ENCODE peak calls at places on chromosomes 6 and 20, in five cellular contexts. C is ovary, K is sigmoid colon, G is suprapubic skin, H is HepG2. R is an unnamed sample.

GRCh38 chr6:35518566-35519312 is 6.0 kb upstream of the TULP1 start:
- DNase-seq in C (no peak), K (no peak), G (no peak), H (no peak), R (no peak)

GRCh38 chr6:110068592-110068967 is 90.5 kb downstream of the GPR6 start:
- DNase-seq in C (no peak), K (no peak), G (no peak), H (no peak), R (no peak)

GRCh38 chr6:72554203-72554564 is 67.7 kb upstream of the KCNQ5 start:
- DNase-seq in C (no peak), K (no peak), G (no peak), H (no peak), R (no peak)

GRCh38 chr20:8722277-8722928 is 346.5 kb upstream of the PLCB4 start:
- DNase-seq in C (no peak), K (no peak), G (no peak), H (peak; percentile 83), R (no peak)

GRCh38 chr6:33683051-33683571 is 28.4 kb downstream of the UQCC2 start:
- DNase-seq in C (no peak), K (no peak), G (no peak), H (no peak), R (no peak)

GRCh38 chr6:41523957-41524633 is 22.1 kb upstream of the FOXP4 start:
- DNase-seq in C (no peak), K (no peak), G (no peak), H (no peak), R (no peak)

GRCh38 chr20:44888226-44889103 is 3.0 kb downstream of the YWHAB start:
- DNase-seq in C (no peak), K (no peak), G (no peak), H (peak; percentile 31), R (no peak)

GRCh38 chr6:146851837-146852236 is 253.1 kb downstream of the ADGB start:
- DNase-seq in C (no peak), K (no peak), G (no peak), H (no peak), R (no peak)

GRCh38 chr6:21033575-21034026 is 499.3 kb downstream of the CDKAL1 start:
- DNase-seq in C (peak; percentile 45), K (peak; percentile 75), G (no peak), H (no peak), R (no peak)

GRCh38 chr20:60206259-60206658 is 248.0 kb downstream of the CDH26 start:
- DNase-seq in C (no peak), K (no peak), G (no peak), H (peak; percentile 31), R (no peak)

GRCh38 chr6:32151885-32152311 is at the start of gene PRRT1:
- DNase-seq in C (peak; percentile 60), K (no peak), G (no peak), H (no peak), R (no peak)

GRCh38 chr6:64280569-64280968 is 645.0 kb downstream of the PHF3 start:
- DNase-seq in C (no peak), K (no peak), G (no peak), H (peak; percentile 21), R (no peak)

GRCh38 chr20:1894471-1894950 is 696 bp upstream of the SIRPA start:
- DNase-seq in C (peak; percentile 78), K (peak; percentile 87), G (no peak), H (no peak), R (peak; percentile 56)

GRCh38 chr6:108588586-108588985 is 27.9 kb downstream of the FOXO3 start:
- DNase-seq in C (no peak), K (no peak), G (no peak), H (no peak), R (no peak)

GRCh38 chr6:96899019-96899418 is 1.3 kb upstream of the NDUFAF4 start:
- DNase-seq in C (no peak), K (no peak), G (no peak), H (peak; percentile 19), R (no peak)

GRCh38 chr20:8658103-8658502 is 410.8 kb upstream of the PLCB4 start:
- DNase-seq in C (no peak), K (no peak), G (no peak), H (no peak), R (no peak)

GRCh38 chr6:80454197-80454596 is 347.7 kb downstream of the BCKDHB start:
- DNase-seq in C (no peak), K (no peak), G (no peak), H (no peak), R (no peak)

GRCh38 chr20:43904195-43904594 is 10.5 kb upstream of the TOX2 start:
- DNase-seq in C (no peak), K (no peak), G (no peak), H (peak; percentile 77), R (no peak)

GRCh38 chr6:121857551-121857950 is 422.1 kb downstream of the GJA1 start:
- DNase-seq in C (no peak), K (no peak), G (no peak), H (no peak), R (no peak)

GRCh38 chr6:10384719-10385511 is 30.0 kb downstream of the TFAP2A start:
- DNase-seq in C (no peak), K (no peak), G (no peak), H (no peak), R (no peak)

GRCh38 chr6:70666726-70667125 is 957 bp upstream of the SMAP1 start:
- DNase-seq in C (no peak), K (no peak), G (no peak), H (no peak), R (no peak)

GRCh38 chr6:128244751-128245405 is 275.5 kb downstream of the PTPRK start:
- DNase-seq in C (no peak), K (no peak), G (no peak), H (no peak), R (no peak)

GRCh38 chr6:138727182-138727581 is 46.4 kb upstream of the CCDC28A start:
- DNase-seq in C (no peak), K (no peak), G (no peak), H (no peak), R (no peak)

GRCh38 chr6:115945806-115946205 is 114.9 kb downstream of the FRK start:
- DNase-seq in C (no peak), K (no peak), G (no peak), H (no peak), R (no peak)

GRCh38 chr6:43113431-43114260 is 37.5 kb downstream of the PTK7 start:
- DNase-seq in C (no peak), K (no peak), G (no peak), H (no peak), R (no peak)

GRCh38 chr6:157989541-157990289 is 8.1 kb downstream of the SYNJ2 start:
- DNase-seq in C (peak; percentile 83), K (peak; percentile 90), G (no peak), H (no peak), R (peak; percentile 85)

GRCh38 chr20:38023181-38024085 is 9.8 kb downstream of the TTI1 start:
- DNase-seq in C (no peak), K (no peak), G (no peak), H (peak; percentile 43), R (no peak)

GRCh38 chr20:4195499-4195898 is 180.1 kb upstream of the RNF24 start:
- DNase-seq in C (no peak), K (no peak), G (no peak), H (peak; percentile 61), R (no peak)

GRCh38 chr20:47795214-47795667 is 10.0 kb upstream of the SULF2 start:
- DNase-seq in C (no peak), K (no peak), G (no peak), H (no peak), R (no peak)

GRCh38 chr20:2750343-2751251 is 49.8 kb downstream of the CPXM1 start:
- DNase-seq in C (peak; percentile 74), K (peak; percentile 86), G (peak; percentile 87), H (peak; percentile 59), R (peak; percentile 64)

GRCh38 chr6:6798430-6798829 is 209.9 kb downstream of the LY86 start:
- DNase-seq in C (no peak), K (no peak), G (no peak), H (no peak), R (no peak)

GRCh38 chr6:158292016-158292415 is 20.2 kb upstream of the TULP4 start:
- DNase-seq in C (no peak), K (no peak), G (no peak), H (no peak), R (no peak)

GRCh38 chr6:15330174-15330934 is 84.5 kb downstream of the JARID2 start:
- DNase-seq in C (no peak), K (no peak), G (no peak), H (no peak), R (no peak)
- TF ChIP-seq EP300 in C (no peak), K (no peak), G (no peak), H (no peak), R (no peak)

DNA sequence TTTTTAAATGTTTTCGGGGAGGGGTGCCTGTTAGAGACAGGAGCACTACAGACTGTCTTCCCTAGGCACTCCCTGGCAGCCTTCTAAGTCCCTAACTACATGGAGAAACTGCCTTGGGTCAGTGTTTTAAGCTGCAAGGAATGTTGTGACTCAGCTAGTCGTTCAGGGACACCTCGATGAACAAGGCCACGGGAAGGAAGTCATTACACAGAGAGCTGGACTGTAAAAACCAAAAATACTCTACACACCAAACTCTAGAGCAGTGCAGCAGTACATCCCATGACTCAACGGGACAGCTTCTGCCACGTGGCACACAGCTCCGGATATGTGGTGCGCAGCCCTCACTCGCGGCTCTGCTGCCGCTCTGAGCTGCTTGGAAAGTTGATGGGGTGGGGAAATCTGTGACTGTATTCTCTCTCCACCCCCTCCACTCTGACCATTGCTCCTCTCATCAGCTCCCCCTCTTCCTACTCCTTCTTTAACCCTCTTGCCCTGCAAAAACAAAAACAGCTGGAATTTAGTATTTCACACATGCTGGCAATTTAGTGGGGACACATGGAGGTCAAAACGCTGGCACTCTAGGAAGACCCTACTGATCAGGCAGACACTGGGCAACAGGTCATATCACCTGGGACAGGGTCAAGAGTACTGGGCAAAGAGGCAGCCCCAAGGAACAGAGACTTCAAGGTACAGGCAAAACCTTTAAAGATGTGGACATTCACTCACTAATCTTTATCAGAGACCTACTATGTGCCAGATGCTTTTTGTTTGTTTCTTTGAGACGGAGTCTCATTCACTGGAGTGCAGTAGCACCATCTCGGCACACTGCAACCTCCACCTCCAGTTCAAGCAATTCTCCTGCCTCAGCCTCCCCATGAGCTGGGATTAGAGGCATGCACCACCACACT is 10.9 kb upstream of the LPIN3 start:
- DNase-seq in C (peak; percentile 75), K (peak; percentile 94), G (no peak), H (peak; percentile 82), R (peak; percentile 81)
- TF ChIP-seq POLR2A in C (no peak), K (no peak), G (no peak), H (peak; percentile 60), R (no peak)

GRCh38 chr6:87334683-87335082 is 5.6 kb upstream of the GJB7 start:
- DNase-seq in C (no peak), K (no peak), G (no peak), H (no peak), R (no peak)
- TF ChIP-seq EP300 in C (no peak), K (no peak), G (no peak), H (no peak), R (no peak)

GRCh38 chr20:36474563-36474962 is 66.8 kb upstream of the MYL9 start:
- DNase-seq in C (no peak), K (no peak), G (no peak), H (no peak), R (no peak)

GRCh38 chr20:36473164-36473563 is 68.2 kb upstream of the MYL9 start:
- DNase-seq in C (no peak), K (no peak), G (no peak), H (no peak), R (no peak)

GRCh38 chr20:36471885-36472642 is 69.3 kb upstream of the MYL9 start:
- DNase-seq in C (no peak), K (no peak), G (no peak), H (no peak), R (no peak)

GRCh38 chr20:36470482-36471062 is 70.7 kb upstream of the MYL9 start:
- DNase-seq in C (no peak), K (no peak), G (no peak), H (no peak), R (no peak)

GRCh38 chr20:36472656-36473071 is 68.7 kb upstream of the MYL9 start:
- DNase-seq in C (peak; percentile 62), K (peak; percentile 83), G (no peak), H (no peak), R (no peak)
- TF ChIP-seq POLR2A in C (no peak), K (no peak), G (no peak), H (no peak), R (no peak)

R was measured in upper lobe of left lung.